ENCODE peak calls at places on chromosomes 5 and 9, in four cellular contexts. One of them, this sample, is unnamed.

GRCh38 chr9:6305954-6306563 is 22.1 kb upstream of the TPD52L3 start:
- DNase-seq in stimulated activated CD8-positive, alpha-beta memory T cell treated with anti-CD3 and anti-CD28 coated beads, Interleukin-15, amount 100 ng/mL, for 4 hours: no peak
- DNase-seq in CD4-positive, alpha-beta T cell: no peak
- DNase-seq in frontal cortex: peak
- DNase-seq in this sample: no peak

GRCh38 chr9:81379655-81380054 is 309.7 kb downstream of the TLE1 start:
- DNase-seq in stimulated activated CD8-positive, alpha-beta memory T cell treated with anti-CD3 and anti-CD28 coated beads, Interleukin-15, amount 100 ng/mL, for 4 hours: no peak
- DNase-seq in CD4-positive, alpha-beta T cell: no peak
- DNase-seq in frontal cortex: no peak
- DNase-seq in this sample: no peak

GRCh38 chr5:137616046-137616445 is 116.9 kb upstream of the SPOCK1 start:
- DNase-seq in stimulated activated CD8-positive, alpha-beta memory T cell treated with anti-CD3 and anti-CD28 coated beads, Interleukin-15, amount 100 ng/mL, for 4 hours: no peak
- DNase-seq in CD4-positive, alpha-beta T cell: no peak
- DNase-seq in frontal cortex: no peak
- DNase-seq in this sample: no peak

GRCh38 chr5:76617229-76617628 is 6.0 kb downstream of the F2RL2 start:
- DNase-seq in stimulated activated CD8-positive, alpha-beta memory T cell treated with anti-CD3 and anti-CD28 coated beads, Interleukin-15, amount 100 ng/mL, for 4 hours: no peak
- DNase-seq in CD4-positive, alpha-beta T cell: no peak
- DNase-seq in frontal cortex: no peak
- DNase-seq in this sample: no peak

GRCh38 chr5:115947260-115947659 is 15.0 kb upstream of the LVRN start:
- DNase-seq in stimulated activated CD8-positive, alpha-beta memory T cell treated with anti-CD3 and anti-CD28 coated beads, Interleukin-15, amount 100 ng/mL, for 4 hours: no peak
- DNase-seq in CD4-positive, alpha-beta T cell: no peak
- DNase-seq in frontal cortex: no peak
- DNase-seq in this sample: no peak

GRCh38 chr5:136021016-136021405 is 7.8 kb upstream of the TGFBI start:
- DNase-seq in stimulated activated CD8-positive, alpha-beta memory T cell treated with anti-CD3 and anti-CD28 coated beads, Interleukin-15, amount 100 ng/mL, for 4 hours: no peak
- DNase-seq in CD4-positive, alpha-beta T cell: no peak
- DNase-seq in frontal cortex: no peak
- DNase-seq in this sample: no peak

GRCh38 chr5:180799902-180800801 is 2.5 kb downstream of the MGAT1 start:
- DNase-seq in stimulated activated CD8-positive, alpha-beta memory T cell treated with anti-CD3 and anti-CD28 coated beads, Interleukin-15, amount 100 ng/mL, for 4 hours: no peak
- DNase-seq in CD4-positive, alpha-beta T cell: no peak
- DNase-seq in frontal cortex: no peak
- DNase-seq in this sample: no peak

GRCh38 chr9:131490514-131490913 is 12.2 kb upstream of the POMT1 start:
- DNase-seq in stimulated activated CD8-positive, alpha-beta memory T cell treated with anti-CD3 and anti-CD28 coated beads, Interleukin-15, amount 100 ng/mL, for 4 hours: no peak
- DNase-seq in CD4-positive, alpha-beta T cell: no peak
- DNase-seq in frontal cortex: no peak
- DNase-seq in this sample: no peak

GRCh38 chr5:127205147-127205546 is 85.4 kb upstream of the MEGF10 start:
- DNase-seq in stimulated activated CD8-positive, alpha-beta memory T cell treated with anti-CD3 and anti-CD28 coated beads, Interleukin-15, amount 100 ng/mL, for 4 hours: no peak
- DNase-seq in CD4-positive, alpha-beta T cell: no peak
- DNase-seq in frontal cortex: no peak
- DNase-seq in this sample: no peak

This sample was measured in KG1.